ENCODE peak calls at places on chromosomes 5 and 9, in eight cellular contexts. Y, F, O, Z, K, I, Q and R are unnamed samples.

GRCh38 chr9:28774433-28775029 is 1201.2 kb upstream of the C9orf72 start:
- DNase-seq in I (no peak), Q (peak; percentile 22), F (peak; percentile 46), K (no peak), Z (peak; percentile 62), Y (peak; percentile 60), O (peak; percentile 49), R (peak; percentile 18)

GRCh38 chr5:139788294-139788875 is 7.2 kb upstream of the PSD2 start:
- DNase-seq in Y (no peak), F (peak; percentile 15), Z (no peak), I (no peak), Q (no peak), O (no peak), K (no peak), R (no peak)

GRCh38 chr5:6730807-6731206 is 17.6 kb downstream of the TENT4A start:
- DNase-seq in F (no peak), Z (no peak), K (no peak), O (no peak), Y (no peak), Q (no peak), I (no peak), R (no peak)

GRCh38 chr5:88480245-88480644 is 211.6 kb upstream of the TMEM161B start:
- DNase-seq in I (no peak), Y (no peak), Q (no peak), F (no peak), K (no peak), O (no peak), Z (no peak), R (no peak)

GRCh38 chr9:110669439-110669838 is 848 bp downstream of the MUSK start:
- DNase-seq in K (no peak), F (peak; percentile 66), I (no peak), Q (no peak), O (no peak), Y (peak; percentile 81), Z (peak; percentile 64), R (no peak)

GRCh38 chr5:40165789-40166728 is 513.7 kb upstream of the PTGER4 start:
- DNase-seq in Y (peak; percentile 57), Q (no peak), I (no peak), F (peak; percentile 32), K (no peak), O (peak; percentile 38), Z (peak; percentile 6), R (peak; percentile 39)

GRCh38 chr5:178460598-178461425 is 129.4 kb downstream of the COL23A1 start:
- DNase-seq in I (no peak), O (peak; percentile 3), Z (peak; percentile 8), Q (peak; percentile 54), F (no peak), K (no peak), Y (peak; percentile 18), R (no peak)

GRCh38 chr5:5318426-5319205 is 103.9 kb upstream of the ICE1 start:
- DNase-seq in O (no peak), Q (no peak), Z (no peak), Y (no peak), I (no peak), K (no peak), F (peak; percentile 20), R (no peak)

GRCh38 chr5:150582281-150582791 is 58.1 kb upstream of the SYNPO start:
- DNase-seq in F (no peak), I (peak; percentile 86), O (peak; percentile 41), K (no peak), Q (no peak), Y (peak; percentile 32), Z (peak; percentile 75), R (peak; percentile 42)

GRCh38 chr5:132222649-132223038 is 5.0 kb downstream of the P4HA2 start:
- DNase-seq in Z (no peak), F (no peak), I (no peak), Y (no peak), K (no peak), Q (no peak), O (no peak), R (no peak)

GRCh38 chr5:16916262-16916878 is 19.7 kb downstream of the MYO10 start:
- DNase-seq in F (peak; percentile 98), K (peak; percentile 78), Q (peak; percentile 82), Y (peak; percentile 96), Z (peak; percentile 96), I (no peak), O (peak; percentile 96), R (peak; percentile 93)

GRCh38 chr9:77714077-77714549 is 66.0 kb upstream of the GNA14 start:
- DNase-seq in Y (peak; percentile 45), F (peak; percentile 44), I (no peak), Z (no peak), Q (no peak), O (peak; percentile 44), K (no peak), R (peak; percentile 52)

GRCh38 chr5:134003064-134003956 is 1.5 kb downstream of the VDAC1 start:
- DNase-seq in Y (peak; percentile 53), I (no peak), Q (no peak), K (no peak), O (no peak), F (no peak), Z (no peak), R (no peak)

GRCh38 chr9:132627120-132627519 is 42.7 kb downstream of the DDX31 start:
- DNase-seq in Y (no peak), F (no peak), Q (no peak), I (no peak), O (no peak), Z (no peak), K (no peak), R (no peak)

GRCh38 chr5:2912741-2913140 is 161.3 kb upstream of the IRX2 start:
- DNase-seq in Z (no peak), K (no peak), F (no peak), I (no peak), Y (no peak), O (no peak), Q (no peak), R (no peak)

GRCh38 chr5:126866837-126867236 is 89.9 kb downstream of the LMNB1 start:
- DNase-seq in I (no peak), K (no peak), Z (no peak), F (no peak), Y (no peak), O (no peak), Q (no peak), R (no peak)

GRCh38 chr9:82467478-82467877 is 478.9 kb downstream of the SPATA31D1 start:
- DNase-seq in F (peak; percentile 2), Q (no peak), Y (no peak), O (no peak), I (no peak), Z (no peak), K (no peak), R (no peak)

DNA sequence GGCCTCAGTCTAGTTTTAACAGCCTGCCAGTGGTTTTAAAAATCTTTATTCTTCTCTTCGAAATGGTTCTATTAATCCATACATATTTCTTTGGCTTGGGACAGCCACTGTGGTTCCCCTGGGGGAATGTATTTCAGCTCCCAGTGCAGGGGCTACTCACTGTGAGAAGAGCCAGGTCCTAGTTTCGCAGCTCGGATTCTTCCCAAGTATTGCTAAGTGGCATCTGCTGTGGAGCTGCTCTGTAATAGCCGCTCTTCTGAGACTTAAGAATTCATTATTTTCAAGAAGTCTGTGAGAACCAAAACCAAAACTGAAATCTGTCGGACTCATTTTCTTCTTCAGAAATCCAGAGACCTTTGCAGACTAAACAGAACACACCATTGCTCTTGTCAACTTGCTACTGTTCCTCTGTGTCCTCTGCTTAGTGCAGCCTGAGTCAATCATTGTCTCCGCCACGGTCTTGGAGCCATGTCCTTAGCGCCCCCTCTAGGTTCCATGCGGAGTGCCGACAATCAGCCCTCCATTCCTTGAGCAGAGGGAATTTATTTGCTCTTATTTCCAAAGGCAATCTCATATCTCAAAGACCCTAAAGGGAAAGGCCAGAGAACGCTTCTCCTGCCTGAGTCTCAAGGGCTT is 478.2 kb downstream of the SPATA31D1 start:
- DNase-seq in Q (no peak), I (no peak), F (peak; percentile 77), K (no peak), O (peak; percentile 20), Y (peak; percentile 62), Z (peak; percentile 18), R (no peak)
- TF ChIP-seq CTCF in Q (no peak), I (no peak), F (peak; percentile 88), K (peak; percentile 66), O (peak; percentile 32), Y (peak; percentile 78), Z (peak; percentile 32), R (peak; percentile 42)

DNA sequence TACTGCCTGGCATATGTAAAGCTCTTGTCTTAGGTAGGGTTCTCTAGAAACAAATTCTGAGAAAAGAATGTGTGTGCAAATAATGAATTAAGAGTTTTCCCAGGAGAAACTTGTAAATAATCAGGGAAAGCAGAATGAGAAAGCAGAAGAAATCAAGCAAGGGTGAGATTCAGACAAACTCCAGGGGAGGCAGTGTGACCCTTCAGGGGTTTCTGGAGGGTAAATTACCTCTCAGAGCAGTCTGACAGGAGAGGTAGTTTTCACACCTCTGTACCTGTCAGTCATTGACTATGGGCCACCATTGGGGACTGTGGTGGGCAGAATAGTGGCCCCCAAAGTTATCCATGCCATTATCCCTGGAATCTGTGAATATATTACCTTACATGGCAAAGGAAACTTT is 124.6 kb downstream of the KCTD16 start:
- DNase-seq in Y (no peak), Z (no peak), F (no peak), K (no peak), Q (no peak), I (no peak), O (no peak), R (no peak)
- TF ChIP-seq CTCF in Y (no peak), Z (no peak), F (no peak), K (no peak), Q (no peak), I (no peak), O (no peak), R (no peak)

DNA sequence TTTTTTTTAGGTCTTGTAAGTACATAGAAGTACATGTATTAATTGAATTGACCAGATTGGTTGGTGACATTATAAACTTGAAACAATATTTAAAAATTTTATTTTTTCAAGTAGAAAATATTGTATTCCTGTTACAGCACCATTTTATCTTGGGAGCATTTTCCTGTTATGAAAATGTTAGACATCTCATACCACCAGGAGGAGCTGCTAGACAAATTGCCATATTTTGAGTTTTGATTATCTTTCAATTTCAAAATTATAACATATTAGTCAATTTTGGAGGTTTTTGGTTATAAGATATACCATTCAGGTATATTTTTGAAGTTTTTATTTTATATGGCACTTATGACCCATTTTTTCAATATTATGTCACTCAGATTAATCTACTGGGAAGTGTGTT is 84.4 kb downstream of the CNTLN start:
- DNase-seq in Z (peak; percentile 26), F (peak; percentile 13), O (peak; percentile 16), K (no peak), I (no peak), Y (peak; percentile 44), Q (no peak), R (peak; percentile 1)
- TF ChIP-seq CTCF in Z (peak; percentile 52), F (peak; percentile 34), O (peak; percentile 43), K (peak; percentile 17), I (no peak), Y (peak; percentile 46), Q (no peak), R (peak; percentile 29)

GRCh38 chr5:91955610-91956009 is 572.5 kb upstream of the ARRDC3 start:
- DNase-seq in O (no peak), Q (no peak), I (no peak), F (no peak), Y (no peak), Z (no peak), K (no peak), R (no peak)

GRCh38 chr5:91957671-91958070 is 574.6 kb upstream of the ARRDC3 start:
- DNase-seq in F (peak; percentile 46), Z (peak; percentile 29), Q (peak; percentile 4), K (no peak), O (peak; percentile 66), Y (peak; percentile 5), I (no peak), R (no peak)

GRCh38 chr5:91956738-91957137 is 573.6 kb upstream of the ARRDC3 start:
- DNase-seq in Z (no peak), K (no peak), Y (no peak), I (no peak), Q (no peak), O (no peak), F (no peak), R (no peak)
- TF ChIP-seq CTCF in Z (no peak), K (no peak), Y (no peak), I (no peak), Q (no peak), O (no peak), F (no peak), R (no peak)